ENCODE peak calls at places on chromosomes 7 and 10, in ten cellular contexts. T is CD4-positive, alpha-beta memory T cell; O is myocyte; I is GM12891; X is GM23248; P is activated gamma-delta T cell treated with Interleukin-2 at 50 U/mL for 16 hours; G is nephron progenitor cell; D is stimulated activated CD8-positive, alpha-beta memory T cell treated with anti-CD3 and anti-CD28 coated beads, Interleukin-15, amount 100 ng/mL, for 1 hour; U is ovary; B is EL. M is an unnamed sample.

GRCh38 chr10:16933799-16934198 is 116.6 kb upstream of the RSU1 start:
- DNase-seq in T (no peak), O (peak; percentile 36), I (no peak), X (no peak), P (no peak), G (no peak), D (no peak), U (peak; percentile 49), B (no peak), M (no peak)

GRCh38 chr7:30855936-30856335 is 55.7 kb upstream of the AQP1 start:
- DNase-seq in T (no peak), O (no peak), I (no peak), X (no peak), P (no peak), G (no peak), D (no peak), U (no peak), B (no peak), M (no peak)

GRCh38 chr10:128751284-128751683 is 625.1 kb upstream of the MKI67 start:
- DNase-seq in T (no peak), O (no peak), I (no peak), X (peak; percentile 13), P (no peak), G (no peak), D (no peak), U (no peak), B (no peak), M (no peak)

GRCh38 chr7:131170440-131171105 is 157.1 kb upstream of the MKLN1 start:
- DNase-seq in T (no peak), O (peak; percentile 68), I (no peak), X (peak; percentile 71), P (no peak), G (no peak), D (no peak), U (no peak), B (peak; percentile 59), M (no peak)

GRCh38 chr10:44418637-44419036 is 33.7 kb upstream of the CXCL12 start:
- DNase-seq in T (no peak), O (no peak), I (no peak), X (no peak), P (no peak), G (no peak), D (no peak), U (no peak), B (no peak), M (no peak)

GRCh38 chr10:71766717-71767419 is 6.5 kb downstream of the VSIR start:
- DNase-seq in T (no peak), O (peak; percentile 99), I (no peak), X (peak; percentile 96), P (no peak), G (no peak), D (no peak), U (peak; percentile 66), B (peak; percentile 99), M (no peak)

GRCh38 chr10:116417821-116418220 is 9.8 kb upstream of the PNLIPRP3 start:
- DNase-seq in T (no peak), O (no peak), I (no peak), X (peak; percentile 36), P (no peak), G (no peak), D (no peak), U (no peak), B (no peak), M (no peak)

GRCh38 chr7:12369072-12369471 is 34.6 kb downstream of the VWDE start:
- DNase-seq in T (no peak), O (no peak), I (no peak), X (no peak), P (no peak), G (no peak), D (no peak), U (no peak), B (no peak), M (no peak)

GRCh38 chr10:43053825-43054224 is 23.0 kb upstream of the RET start:
- DNase-seq in T (no peak), O (no peak), I (no peak), X (no peak), P (no peak), G (no peak), D (no peak), U (no peak), B (no peak), M (no peak)

GRCh38 chr10:97196213-97197029 is 10.7 kb upstream of the SLIT1 start:
- DNase-seq in T (peak; percentile 66), O (peak; percentile 40), I (peak; percentile 66), X (peak; percentile 80), P (peak; percentile 63), G (peak; percentile 82), D (peak; percentile 32), U (peak; percentile 39), B (peak; percentile 62), M (peak; percentile 87)

GRCh38 chr10:124554085-124554858 is 92.6 kb downstream of the LHPP start:
- DNase-seq in T (no peak), O (no peak), I (no peak), X (no peak), P (no peak), G (no peak), D (no peak), U (no peak), B (no peak), M (no peak)

GRCh38 chr7:99196536-99197288 is 11.2 kb downstream of the KPNA7 start:
- DNase-seq in T (no peak), O (peak; percentile 85), I (no peak), X (peak; percentile 62), P (no peak), G (no peak), D (no peak), U (no peak), B (peak; percentile 22), M (no peak)

GRCh38 chr7:12633589-12633988 is 53.8 kb upstream of the ARL4A start:
- DNase-seq in T (no peak), O (no peak), I (no peak), X (no peak), P (no peak), G (no peak), D (no peak), U (no peak), B (no peak), M (peak; percentile 8)

GRCh38 chr10:124338276-124338915 is 80.3 kb downstream of the OAT start:
- DNase-seq in T (no peak), O (no peak), I (no peak), X (no peak), P (no peak), G (no peak), D (no peak), U (no peak), B (no peak), M (no peak)

GRCh38 chr10:97701438-97702064 is 12.0 kb upstream of the MARVELD1 start:
- DNase-seq in T (peak; percentile 64), O (peak; percentile 86), I (peak; percentile 68), X (peak; percentile 86), P (peak; percentile 38), G (peak; percentile 55), D (no peak), U (no peak), B (peak; percentile 76), M (peak; percentile 60)

GRCh38 chr7:28542410-28542809 is 130.1 kb downstream of the CREB5 start:
- DNase-seq in T (no peak), O (no peak), I (no peak), X (no peak), P (no peak), G (no peak), D (no peak), U (no peak), B (no peak), M (no peak)

GRCh38 chr7:150396426-150397375 is 17.6 kb downstream of the ZNF775 start:
- DNase-seq in T (no peak), O (no peak), I (no peak), X (no peak), P (no peak), G (no peak), D (no peak), U (peak; percentile 35), B (no peak), M (no peak)

GRCh38 chr10:126270116-126270515 is 118.2 kb downstream of the ADAM12 start:
- DNase-seq in T (no peak), O (no peak), I (no peak), X (peak; percentile 80), P (no peak), G (no peak), D (no peak), U (no peak), B (peak; percentile 79), M (no peak)

GRCh38 chr7:127034171-127034806 is 218.5 kb downstream of the GRM8 start:
- DNase-seq in T (no peak), O (no peak), I (no peak), X (no peak), P (no peak), G (no peak), D (no peak), U (no peak), B (no peak), M (no peak)

GRCh38 chr7:74269757-74270277 is 15.6 kb upstream of the RFC2 start:
- DNase-seq in T (peak; percentile 66), O (peak; percentile 90), I (no peak), X (peak; percentile 65), P (peak; percentile 59), G (peak; percentile 56), D (peak; percentile 36), U (peak; percentile 59), B (peak; percentile 69), M (peak; percentile 63)

GRCh38 chr7:35971133-35971995 is 170.5 kb downstream of the SEPTIN7 start:
- DNase-seq in T (peak; percentile 5), O (no peak), I (peak; percentile 37), X (peak; percentile 39), P (no peak), G (no peak), D (no peak), U (no peak), B (no peak), M (no peak)

GRCh38 chr7:154767194-154767593 is 235.7 kb downstream of the PAXIP1 start:
- DNase-seq in T (no peak), O (no peak), I (no peak), X (no peak), P (no peak), G (no peak), D (no peak), U (no peak), B (no peak), M (no peak)

GRCh38 chr10:102643346-102644065 is 773 bp upstream of the TRIM8 start:
- DNase-seq in T (peak; percentile 66), O (peak; percentile 86), I (no peak), X (peak; percentile 89), P (no peak), G (peak; percentile 61), D (no peak), U (peak; percentile 75), B (peak; percentile 77), M (no peak)

GRCh38 chr10:69089638-69090599 is 2.0 kb downstream of the SRGN start:
- DNase-seq in T (peak; percentile 83), O (no peak), I (no peak), X (no peak), P (peak; percentile 64), G (no peak), D (peak; percentile 40), U (no peak), B (peak; percentile 47), M (no peak)

GRCh38 chr10:110311357-110311949 is 6.7 kb upstream of the SMNDC1 start:
- DNase-seq in T (peak; percentile 48), O (peak; percentile 77), I (no peak), X (peak; percentile 82), P (no peak), G (peak; percentile 66), D (no peak), U (peak; percentile 42), B (peak; percentile 69), M (peak; percentile 65)

GRCh38 chr7:75993689-75994387 is 557 bp downstream of the TMEM120A start:
- DNase-seq in T (peak; percentile 16), O (peak; percentile 100), I (peak; percentile 59), X (peak; percentile 77), P (peak; percentile 17), G (peak; percentile 63), D (no peak), U (peak; percentile 81), B (peak; percentile 59), M (no peak)

M was measured in Jurkat, Clone E6-1.